ENCODE peak calls at places on chromosomes 3 and 15, in four cellular contexts. U, V, Y and P are unnamed samples.

GRCh38 chr15:87704276-87704675 is 552.3 kb downstream of the NTRK3 start:
- DNase-seq in U (no peak), V (no peak), Y (no peak), P (no peak)

GRCh38 chr3:159783780-159784747 is 204.6 kb upstream of the IL12A start:
- DNase-seq in U (no peak), V (no peak), Y (no peak), P (peak; percentile 72)

GRCh38 chr15:68307131-68307928 is 29.8 kb downstream of the FEM1B start:
- DNase-seq in U (no peak), V (no peak), Y (no peak), P (no peak)

GRCh38 chr3:42526616-42527367 is 24.3 kb downstream of the VIPR1 start:
- DNase-seq in U (no peak), V (no peak), Y (no peak), P (no peak)

GRCh38 chr15:44804303-44805046 is 68.1 kb downstream of the TRIM69 start:
- DNase-seq in U (peak; percentile 69), V (no peak), Y (no peak), P (no peak)

GRCh38 chr3:48990636-48991421 is 788 bp downstream of the P4HTM start:
- DNase-seq in U (peak; percentile 35), V (no peak), Y (no peak), P (no peak)

GRCh38 chr15:53840681-53841080 is 81.2 kb upstream of the WDR72 start:
- DNase-seq in U (no peak), V (no peak), Y (no peak), P (no peak)

GRCh38 chr3:119323401-119324107 is 29.4 kb downstream of the ARHGAP31 start:
- DNase-seq in U (no peak), V (no peak), Y (no peak), P (no peak)

GRCh38 chr3:172256101-172256687 is 192.1 kb downstream of the GHSR start:
- DNase-seq in U (peak; percentile 84), V (no peak), Y (no peak), P (peak; percentile 68)

GRCh38 chr3:169002689-169003088 is 660.8 kb downstream of the MECOM start:
- DNase-seq in U (no peak), V (no peak), Y (no peak), P (no peak)

GRCh38 chr3:42263354-42264346 is 2.3 kb downstream of the CCK start:
- DNase-seq in U (no peak), V (peak; percentile 18), Y (no peak), P (no peak)

GRCh38 chr15:90006217-90007088 is 5.3 kb downstream of the ZNF710 start:
- DNase-seq in U (no peak), V (no peak), Y (no peak), P (no peak)

GRCh38 chr3:114623420-114624046 is 329.7 kb downstream of the TIGIT start:
- DNase-seq in U (no peak), V (no peak), Y (no peak), P (no peak)

GRCh38 chr3:68256635-68257034 is 602.2 kb upstream of the SUCLG2 start:
- DNase-seq in U (no peak), V (no peak), Y (no peak), P (no peak)